ENCODE peak calls at places on chromosomes 1 and 21, in five cellular contexts. J, X, Y, H and Z are unnamed samples.
A peak's percentile ranks its signal among the peaks of the same experiment; 100 is the strongest.

GRCh38 chr1:9655127-9655723 is 3.7 kb downstream of the PIK3CD start:
- DNase-seq in J (no peak), X (peak; percentile 30), Y (peak; percentile 50), H (no peak), Z (no peak)

GRCh38 chr1:48725331-48725730 is 51.4 kb downstream of the BEND5 start:
- DNase-seq in J (no peak), X (no peak), Y (no peak), H (no peak), Z (no peak)

GRCh38 chr1:167092653-167093052 is 1.2 kb upstream of the STYXL2 start:
- DNase-seq in J (no peak), X (no peak), Y (no peak), H (no peak), Z (no peak)

GRCh38 chr1:156112276-156113137 is 2.0 kb upstream of the LMNA start:
- DNase-seq in J (no peak), X (no peak), Y (no peak), H (no peak), Z (no peak)

GRCh38 chr1:32494711-32495337 is 30.0 kb downstream of the ZBTB8B start:
- DNase-seq in J (no peak), X (no peak), Y (no peak), H (no peak), Z (no peak)

GRCh38 chr21:26835027-26835713 is 10.0 kb downstream of the ADAMTS1 start:
- DNase-seq in J (no peak), X (no peak), Y (no peak), H (no peak), Z (no peak)

GRCh38 chr1:182962554-182963115 is 9.7 kb upstream of the SHCBP1L start:
- DNase-seq in J (peak; percentile 83), X (peak; percentile 39), Y (no peak), H (peak; percentile 78), Z (peak; percentile 79)

GRCh38 chr1:244092293-244093264 is 41.5 kb downstream of the ZBTB18 start:
- DNase-seq in J (no peak), X (no peak), Y (no peak), H (no peak), Z (no peak)

GRCh38 chr1:161166669-161167548 is 683 bp downstream of the PPOX start:
- DNase-seq in J (no peak), X (no peak), Y (no peak), H (no peak), Z (no peak)

GRCh38 chr1:93346472-93346991 is 825 bp downstream of the DR1 start:
- DNase-seq in J (peak; percentile 16), X (no peak), Y (peak; percentile 42), H (no peak), Z (no peak)

GRCh38 chr1:209850342-209850979 is 22.7 kb downstream of the UTP25 start:
- DNase-seq in J (peak; percentile 59), X (peak; percentile 20), Y (no peak), H (peak; percentile 36), Z (no peak)

GRCh38 chr1:231601775-231602674 is 24.6 kb upstream of the DISC1 start:
- DNase-seq in J (no peak), X (no peak), Y (no peak), H (no peak), Z (no peak)

GRCh38 chr1:27102707-27103468 is 52.0 kb downstream of the SLC9A1 start:
- DNase-seq in J (peak; percentile 78), X (peak; percentile 79), Y (peak; percentile 61), H (peak; percentile 84), Z (peak; percentile 89)

GRCh38 chr1:10389271-10389973 is 9.4 kb upstream of the PGD start:
- DNase-seq in J (no peak), X (no peak), Y (no peak), H (no peak), Z (no peak)

GRCh38 chr1:165350861-165351260 is 5.7 kb downstream of the LMX1A start:
- DNase-seq in J (no peak), X (no peak), Y (no peak), H (no peak), Z (no peak)

GRCh38 chr21:46543306-46543705 is 61.6 kb downstream of the S100B start:
- DNase-seq in J (no peak), X (no peak), Y (no peak), H (peak; percentile 13), Z (no peak)

GRCh38 chr1:151035167-151035566 is 1.2 kb upstream of the BNIPL start:
- DNase-seq in J (no peak), X (no peak), Y (no peak), H (no peak), Z (no peak)

GRCh38 chr1:50976890-50977574 is 7.0 kb downstream of the CDKN2C start:
- DNase-seq in J (peak; percentile 45), X (no peak), Y (peak; percentile 25), H (no peak), Z (peak; percentile 58)

GRCh38 chr1:241276391-241276790 is 80.6 kb downstream of the RGS7 start:
- DNase-seq in J (no peak), X (no peak), Y (no peak), H (no peak), Z (no peak)

GRCh38 chr1:205805082-205805711 is 7.8 kb downstream of the SLC41A1 start:
- DNase-seq in J (no peak), X (peak; percentile 31), Y (no peak), H (no peak), Z (no peak)

GRCh38 chr1:44830900-44831304 is 12.2 kb downstream of the PTCH2 start:
- DNase-seq in J (no peak), X (no peak), Y (no peak), H (no peak), Z (no peak)

GRCh38 chr1:225467193-225468020 is 39.6 kb upstream of the LBR start:
- DNase-seq in J (peak; percentile 57), X (peak; percentile 91), Y (peak; percentile 86), H (peak; percentile 63), Z (peak; percentile 85)

GRCh38 chr1:33060579-33061083 is 20.3 kb upstream of the AZIN2 start:
- DNase-seq in J (peak; percentile 33), X (no peak), Y (no peak), H (no peak), Z (peak; percentile 69)

DNA sequence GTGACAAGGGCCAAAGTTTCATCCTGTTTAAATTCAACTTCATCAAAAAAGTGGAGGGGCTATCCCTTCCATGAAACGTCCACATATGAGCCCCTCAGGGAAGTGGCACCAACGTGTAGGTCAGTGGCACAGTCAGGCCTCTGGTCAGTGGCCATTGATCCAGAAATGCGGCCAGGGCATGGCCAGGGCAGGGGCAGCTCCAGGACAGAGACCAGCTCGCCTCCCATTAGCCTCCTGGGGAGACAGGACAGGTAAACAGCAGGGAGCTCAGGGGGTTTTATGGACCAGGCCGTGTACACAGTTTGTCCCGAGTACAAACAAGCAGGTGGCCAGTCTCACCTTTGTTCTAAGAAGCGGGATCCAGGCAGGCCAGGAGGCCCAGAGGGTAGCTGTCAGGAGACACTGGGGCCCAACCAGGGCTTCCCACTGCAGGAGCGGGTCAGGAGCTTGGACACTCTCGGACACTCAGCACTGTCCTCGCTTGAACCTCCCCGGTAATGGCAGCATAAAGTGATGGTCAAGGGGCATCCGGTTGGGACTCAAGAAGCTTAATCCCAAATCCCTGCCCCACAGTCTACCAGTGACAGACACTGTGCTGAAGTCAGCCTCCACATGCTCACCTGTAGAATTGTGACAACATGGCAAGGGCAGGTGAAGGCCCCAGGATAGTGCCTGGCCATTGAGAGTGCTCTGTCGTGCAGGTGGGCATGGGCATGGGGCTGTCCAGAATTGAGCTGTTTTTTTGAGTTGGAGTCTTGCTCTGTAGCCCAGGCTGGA is 144.1 kb upstream of the ERRFI1 start:
- DNase-seq in J (no peak), X (no peak), Y (no peak), H (no peak), Z (peak; percentile 60)
- H3K27ac ChIP-seq in J (no peak overlapping the region), X (peak overlapping the region; percentile 83), Y (no peak overlapping the region), H (peak overlapping the region; percentile 49), Z (peak overlapping the region; percentile 78)

DNA sequence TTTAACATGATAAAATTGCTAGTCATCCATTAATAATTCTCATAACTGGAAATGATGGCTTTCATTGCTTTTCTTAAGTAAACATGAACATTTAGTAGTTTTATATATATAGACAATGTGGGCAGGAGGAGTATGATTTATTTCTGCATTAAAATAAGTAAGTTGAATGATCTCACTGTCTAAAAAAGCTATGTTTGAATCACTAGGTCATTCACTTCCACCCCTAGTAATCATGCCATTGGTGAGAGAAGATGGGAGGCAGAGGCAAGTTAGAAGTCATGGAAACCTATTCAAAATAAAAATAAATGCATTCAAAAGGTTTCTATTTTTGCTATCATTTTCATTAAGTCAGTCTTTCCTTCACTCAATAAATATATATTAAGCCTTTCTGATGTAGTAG is 226.4 kb downstream of the DUSP10 start:
- DNase-seq in J (no peak), X (no peak), Y (no peak), H (no peak), Z (no peak)
- H3K4me3 ChIP-seq in J (no peak overlapping the region), X (no peak overlapping the region), Y (no peak overlapping the region), H (no peak overlapping the region), Z (no peak overlapping the region)

GRCh38 chr1:229278120-229278741 is 7.3 kb downstream of the RAB4A start:
- DNase-seq in J (no peak), X (no peak), Y (no peak), H (no peak), Z (no peak)

GRCh38 chr1:229280921-229281320 is 10.0 kb downstream of the RAB4A start:
- DNase-seq in J (no peak), X (no peak), Y (no peak), H (no peak), Z (no peak)

GRCh38 chr1:229280037-229280828 is 9.3 kb downstream of the RAB4A start:
- DNase-seq in J (no peak), X (no peak), Y (no peak), H (no peak), Z (no peak)

GRCh38 chr1:229282295-229282823 is 11.4 kb downstream of the RAB4A start:
- DNase-seq in J (no peak), X (no peak), Y (no peak), H (no peak), Z (no peak)

DNA sequence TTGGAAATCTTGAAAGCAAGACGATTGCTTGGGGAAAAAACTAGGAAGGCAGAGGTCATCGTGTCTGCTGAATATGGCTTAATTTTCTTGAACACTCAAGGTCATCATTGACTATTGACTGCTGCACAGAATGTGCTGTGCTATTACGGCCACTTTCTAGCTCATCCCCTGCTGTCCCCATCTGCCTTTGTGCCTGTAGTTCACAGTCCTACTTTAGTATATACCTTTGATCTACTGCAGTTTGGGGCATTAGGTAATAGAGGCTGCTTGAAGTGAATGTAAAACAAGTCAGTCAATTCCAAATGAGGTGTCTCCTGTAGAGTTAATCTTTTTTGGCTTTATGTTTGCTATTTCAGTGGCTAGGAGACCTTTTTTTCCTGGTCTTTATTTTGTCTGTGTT is 8.3 kb downstream of the RAB4A start:
- DNase-seq in J (no peak), X (no peak), Y (no peak), H (no peak), Z (no peak)
- H3K27ac ChIP-seq in J (no peak overlapping the region), X (no peak overlapping the region), Y (no peak overlapping the region), H (no peak overlapping the region), Z (no peak overlapping the region)

DNA sequence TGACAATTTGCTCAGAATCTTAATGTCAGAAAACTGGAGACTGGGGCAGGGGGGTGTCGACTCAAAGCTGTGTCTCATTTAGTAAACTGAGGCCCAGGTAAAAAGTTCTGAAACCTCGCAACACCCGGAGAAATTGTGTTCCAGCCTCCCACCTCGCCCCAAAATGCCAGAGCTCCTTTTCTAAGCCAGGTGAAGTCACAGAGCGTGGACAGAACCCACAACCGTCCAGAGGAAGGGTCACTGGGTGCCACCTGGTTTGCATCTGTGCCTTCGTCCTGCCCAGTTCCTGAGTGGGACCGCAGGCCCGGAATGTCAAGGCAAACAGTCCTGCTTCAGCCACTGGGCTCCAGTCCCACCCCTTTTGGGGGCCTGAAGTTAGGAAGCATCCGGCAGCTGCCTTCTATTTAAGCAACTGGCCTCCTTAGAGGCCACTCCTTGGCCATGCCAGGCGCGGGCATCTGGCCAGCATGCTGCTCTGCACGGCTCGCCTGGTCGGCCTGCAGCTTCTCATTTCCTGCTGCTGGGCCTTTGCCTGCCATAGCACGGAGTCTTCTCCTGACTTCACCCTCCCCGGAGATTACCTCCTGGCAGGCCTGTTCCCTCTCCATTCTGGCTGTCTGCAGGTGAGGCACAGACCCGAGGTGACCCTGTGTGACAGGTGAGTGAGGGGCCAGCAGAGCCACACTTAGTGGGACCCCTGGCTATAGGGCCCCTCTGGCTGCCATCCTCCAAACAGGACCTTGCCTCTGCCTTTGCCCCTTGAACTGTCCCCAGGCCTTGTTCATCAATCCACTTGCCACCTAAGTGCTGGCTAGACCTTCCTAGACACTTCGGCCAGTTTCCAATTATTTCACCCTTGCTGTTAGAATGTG is at the start of gene TAS1R1:
- DNase-seq in J (peak; percentile 69), X (no peak), Y (no peak), H (peak; percentile 76), Z (peak; percentile 73)
- H3K4me3 ChIP-seq in J (peak within 1 kb of the TSS; percentile 10), X (peak within 1 kb of the TSS; percentile 90), Y (peak within 1 kb of the TSS; percentile 59), H (peak within 1 kb of the TSS; percentile 95), Z (peak within 1 kb of the TSS; percentile 98)